ENCODE peak calls at places on chromosomes 7 and 10, in six cellular contexts. One of them, this sample, is unnamed.

GRCh38 chr7:105691692-105692564 is 110.6 kb upstream of the EFCAB10 start:
- DNase-seq in lower leg skin: peak
- DNase-seq in Right ventricle myocardium superior: peak
- DNase-seq in stimulated activated CD8-positive, alpha-beta memory T cell treated with anti-CD3 and anti-CD28 coated beads, Interleukin-15, amount 100 ng/mL, for 24 hours: no peak
- DNase-seq in GM10248: peak
- DNase-seq in activated T-cell treated with anti-CD3 and anti-CD28 coated beads for 48 hours: no peak
- DNase-seq in this sample: peak

GRCh38 chr10:6204063-6204340 is 1.3 kb downstream of the PFKFB3 start:
- DNase-seq in GM10248: no peak
- DNase-seq in stimulated activated CD8-positive, alpha-beta memory T cell treated with anti-CD3 and anti-CD28 coated beads, Interleukin-15, amount 100 ng/mL, for 24 hours: peak
- DNase-seq in Right ventricle myocardium superior: peak
- DNase-seq in activated T-cell treated with anti-CD3 and anti-CD28 coated beads for 48 hours: peak
- DNase-seq in lower leg skin: no peak
- DNase-seq in this sample: no peak

GRCh38 chr10:114272696-114273095 is 33.6 kb downstream of the VWA2 start:
- DNase-seq in activated T-cell treated with anti-CD3 and anti-CD28 coated beads for 48 hours: no peak
- DNase-seq in stimulated activated CD8-positive, alpha-beta memory T cell treated with anti-CD3 and anti-CD28 coated beads, Interleukin-15, amount 100 ng/mL, for 24 hours: no peak
- DNase-seq in lower leg skin: peak
- DNase-seq in Right ventricle myocardium superior: no peak
- DNase-seq in GM10248: no peak
- DNase-seq in this sample: no peak

GRCh38 chr7:113710310-113711106 is 208.3 kb downstream of the PPP1R3A start:
- DNase-seq in GM10248: peak
- DNase-seq in lower leg skin: no peak
- DNase-seq in stimulated activated CD8-positive, alpha-beta memory T cell treated with anti-CD3 and anti-CD28 coated beads, Interleukin-15, amount 100 ng/mL, for 24 hours: no peak
- DNase-seq in activated T-cell treated with anti-CD3 and anti-CD28 coated beads for 48 hours: no peak
- DNase-seq in Right ventricle myocardium superior: no peak
- DNase-seq in this sample: peak

GRCh38 chr10:91162495-91163268 is 57.8 kb upstream of the PCGF5 start:
- DNase-seq in activated T-cell treated with anti-CD3 and anti-CD28 coated beads for 48 hours: peak
- DNase-seq in GM10248: peak
- DNase-seq in Right ventricle myocardium superior: peak
- DNase-seq in stimulated activated CD8-positive, alpha-beta memory T cell treated with anti-CD3 and anti-CD28 coated beads, Interleukin-15, amount 100 ng/mL, for 24 hours: peak
- DNase-seq in lower leg skin: peak
- DNase-seq in this sample: peak

GRCh38 chr7:133775201-133775600 is 351.9 kb upstream of the LRGUK start:
- DNase-seq in stimulated activated CD8-positive, alpha-beta memory T cell treated with anti-CD3 and anti-CD28 coated beads, Interleukin-15, amount 100 ng/mL, for 24 hours: no peak
- DNase-seq in lower leg skin: no peak
- DNase-seq in Right ventricle myocardium superior: no peak
- DNase-seq in activated T-cell treated with anti-CD3 and anti-CD28 coated beads for 48 hours: no peak
- DNase-seq in GM10248: no peak
- DNase-seq in this sample: no peak

GRCh38 chr7:74417419-74417971 is 36.2 kb upstream of the GTF2IRD1 start:
- DNase-seq in Right ventricle myocardium superior: peak
- DNase-seq in stimulated activated CD8-positive, alpha-beta memory T cell treated with anti-CD3 and anti-CD28 coated beads, Interleukin-15, amount 100 ng/mL, for 24 hours: peak
- DNase-seq in GM10248: peak
- DNase-seq in activated T-cell treated with anti-CD3 and anti-CD28 coated beads for 48 hours: peak
- DNase-seq in lower leg skin: peak
- DNase-seq in this sample: peak

GRCh38 chr7:6340241-6340640 is 67.8 kb upstream of the CYTH3 start:
- DNase-seq in Right ventricle myocardium superior: no peak
- DNase-seq in GM10248: no peak
- DNase-seq in stimulated activated CD8-positive, alpha-beta memory T cell treated with anti-CD3 and anti-CD28 coated beads, Interleukin-15, amount 100 ng/mL, for 24 hours: no peak
- DNase-seq in lower leg skin: no peak
- DNase-seq in activated T-cell treated with anti-CD3 and anti-CD28 coated beads for 48 hours: no peak
- DNase-seq in this sample: no peak

GRCh38 chr7:157033483-157034473 is 23.3 kb upstream of the MNX1 start:
- DNase-seq in activated T-cell treated with anti-CD3 and anti-CD28 coated beads for 48 hours: no peak
- DNase-seq in Right ventricle myocardium superior: no peak
- DNase-seq in lower leg skin: peak
- DNase-seq in GM10248: no peak
- DNase-seq in stimulated activated CD8-positive, alpha-beta memory T cell treated with anti-CD3 and anti-CD28 coated beads, Interleukin-15, amount 100 ng/mL, for 24 hours: no peak
- DNase-seq in this sample: no peak

GRCh38 chr7:127667017-127667670 is 15.2 kb downstream of the SND1 start:
- DNase-seq in Right ventricle myocardium superior: no peak
- DNase-seq in activated T-cell treated with anti-CD3 and anti-CD28 coated beads for 48 hours: no peak
- DNase-seq in GM10248: no peak
- DNase-seq in lower leg skin: no peak
- DNase-seq in stimulated activated CD8-positive, alpha-beta memory T cell treated with anti-CD3 and anti-CD28 coated beads, Interleukin-15, amount 100 ng/mL, for 24 hours: no peak
- DNase-seq in this sample: no peak

This sample was measured in uterus.